ENCODE peak calls at places on chromosomes 5 and 9, in four cellular contexts. One of them, this sample, is unnamed.

GRCh38 chr5:123771715-123772114 is 259.7 kb downstream of the CSNK1G3 start:
- DNase-seq in NCI-H82: no peak
- DNase-seq in germinal center: no peak
- DNase-seq in effector memory CD8-positive, alpha-beta T cell: no peak
- DNase-seq in this sample: no peak

GRCh38 chr5:13659391-13659790 is 285.1 kb downstream of the DNAH5 start:
- DNase-seq in germinal center: no peak
- DNase-seq in effector memory CD8-positive, alpha-beta T cell: no peak
- DNase-seq in NCI-H82: no peak
- DNase-seq in this sample: no peak

GRCh38 chr5:110413856-110414255 is 312.6 kb downstream of the TMEM232 start:
- DNase-seq in NCI-H82: no peak
- DNase-seq in germinal center: no peak
- DNase-seq in effector memory CD8-positive, alpha-beta T cell: no peak
- DNase-seq in this sample: no peak

GRCh38 chr5:88298425-88298824 is 29.8 kb upstream of the TMEM161B start:
- DNase-seq in germinal center: no peak
- DNase-seq in effector memory CD8-positive, alpha-beta T cell: no peak
- DNase-seq in NCI-H82: no peak
- DNase-seq in this sample: no peak

GRCh38 chr9:136695435-136695895 is 8.2 kb upstream of the AGPAT2 start:
- DNase-seq in germinal center: no peak
- DNase-seq in effector memory CD8-positive, alpha-beta T cell: no peak
- DNase-seq in NCI-H82: peak
- DNase-seq in this sample: no peak

GRCh38 chr5:87605663-87606062 is 192.9 kb upstream of the CCNH start:
- DNase-seq in NCI-H82: no peak
- DNase-seq in germinal center: no peak
- DNase-seq in effector memory CD8-positive, alpha-beta T cell: no peak
- DNase-seq in this sample: no peak

GRCh38 chr5:104817127-104817526 is 1254.5 kb upstream of the NUDT12 start:
- DNase-seq in effector memory CD8-positive, alpha-beta T cell: no peak
- DNase-seq in NCI-H82: no peak
- DNase-seq in germinal center: no peak
- DNase-seq in this sample: no peak

GRCh38 chr5:159022178-159022556 is 77.5 kb downstream of the EBF1 start:
- DNase-seq in germinal center: no peak
- DNase-seq in effector memory CD8-positive, alpha-beta T cell: no peak
- DNase-seq in NCI-H82: peak
- DNase-seq in this sample: peak

GRCh38 chr5:139523635-139524445 is 37.3 kb upstream of the UBE2D2 start:
- DNase-seq in NCI-H82: no peak
- DNase-seq in germinal center: peak
- DNase-seq in effector memory CD8-positive, alpha-beta T cell: no peak
- DNase-seq in this sample: no peak

GRCh38 chr9:14399736-14400657 is 86.1 kb upstream of the NFIB start:
- DNase-seq in germinal center: no peak
- DNase-seq in effector memory CD8-positive, alpha-beta T cell: no peak
- DNase-seq in NCI-H82: peak
- DNase-seq in this sample: no peak

GRCh38 chr5:135601466-135601865 is 22.7 kb upstream of the CXCL14 start:
- DNase-seq in effector memory CD8-positive, alpha-beta T cell: no peak
- DNase-seq in germinal center: no peak
- DNase-seq in NCI-H82: no peak
- DNase-seq in this sample: no peak

GRCh38 chr5:77679791-77680190 is 41.3 kb upstream of the OTP start:
- DNase-seq in NCI-H82: no peak
- DNase-seq in germinal center: no peak
- DNase-seq in effector memory CD8-positive, alpha-beta T cell: no peak
- DNase-seq in this sample: no peak

GRCh38 chr5:144024601-144025000 is 145.9 kb downstream of the YIPF5 start:
- DNase-seq in NCI-H82: no peak
- DNase-seq in germinal center: no peak
- DNase-seq in effector memory CD8-positive, alpha-beta T cell: no peak
- DNase-seq in this sample: no peak

GRCh38 chr5:138722518-138722917 is 30.7 kb upstream of the CTNNA1 start:
- DNase-seq in germinal center: no peak
- DNase-seq in effector memory CD8-positive, alpha-beta T cell: no peak
- DNase-seq in NCI-H82: peak
- DNase-seq in this sample: no peak

GRCh38 chr5:83471405-83472212 is at the start of gene VCAN:
- DNase-seq in effector memory CD8-positive, alpha-beta T cell: no peak
- DNase-seq in germinal center: no peak
- DNase-seq in NCI-H82: peak
- DNase-seq in this sample: peak

GRCh38 chr5:13664377-13664776 is 280.1 kb downstream of the DNAH5 start:
- DNase-seq in germinal center: no peak
- DNase-seq in NCI-H82: no peak
- DNase-seq in effector memory CD8-positive, alpha-beta T cell: no peak
- DNase-seq in this sample: no peak

GRCh38 chr9:133441571-133441970 is 18.2 kb upstream of the CACFD1 start:
- DNase-seq in effector memory CD8-positive, alpha-beta T cell: no peak
- DNase-seq in NCI-H82: no peak
- DNase-seq in germinal center: no peak
- DNase-seq in this sample: no peak

GRCh38 chr5:171823269-171823668 is 37.7 kb downstream of the SMIM23 start:
- DNase-seq in NCI-H82: no peak
- DNase-seq in effector memory CD8-positive, alpha-beta T cell: no peak
- DNase-seq in germinal center: no peak
- DNase-seq in this sample: no peak